ENCODE peak calls at places on chromosome 6, in six cellular contexts. B, X, D, Q, N and G are unnamed samples.
A peak's percentile ranks its signal among the peaks of the same experiment; 100 is the strongest.

GRCh38 chr6:28537065-28537464 is 11.4 kb downstream of the GPX5 start:
- DNase-seq in Q (no peak), X (no peak), N (no peak), D (no peak), B (no peak), G (no peak)

GRCh38 chr6:150334790-150335783 is 33.7 kb upstream of the IYD start:
- DNase-seq in D (no peak), B (no peak), Q (peak; percentile 63), N (peak; percentile 51), X (no peak), G (peak; percentile 54)

GRCh38 chr6:34934516-34934915 is 45.5 kb downstream of the ANKS1A start:
- DNase-seq in X (no peak), N (peak; percentile 89), B (peak; percentile 82), Q (peak; percentile 92), D (peak; percentile 94), G (no peak)

GRCh38 chr6:54846243-54846856 is at the start of gene FAM83B:
- DNase-seq in N (no peak), Q (peak; percentile 78), B (peak; percentile 76), D (peak; percentile 77), X (no peak), G (peak; percentile 87)

GRCh38 chr6:17719323-17720041 is 12.8 kb upstream of the NUP153 start:
- DNase-seq in N (no peak), D (no peak), Q (no peak), B (no peak), X (no peak), G (no peak)

GRCh38 chr6:111291334-111291705 is 191.7 kb downstream of the REV3L start:
- DNase-seq in D (no peak), X (no peak), N (no peak), B (no peak), Q (no peak), G (no peak)

GRCh38 chr6:39934060-39934757 is at the start of gene MOCS1:
- DNase-seq in X (peak; percentile 34), D (peak; percentile 84), B (peak; percentile 91), Q (peak; percentile 85), N (peak; percentile 87), G (peak; percentile 81)

GRCh38 chr6:18503588-18504231 is 116.6 kb downstream of the RNF144B start:
- DNase-seq in D (peak; percentile 55), B (no peak), N (peak; percentile 65), Q (peak; percentile 78), X (peak; percentile 15), G (peak; percentile 57)

GRCh38 chr6:111759836-111760785 is 113.1 kb downstream of the FYN start:
- DNase-seq in N (no peak), X (peak; percentile 39), D (no peak), Q (no peak), B (no peak), G (no peak)

GRCh38 chr6:13697857-13698256 is 13.8 kb downstream of the RANBP9 start:
- DNase-seq in N (no peak), Q (no peak), D (no peak), B (no peak), X (no peak), G (no peak)

GRCh38 chr6:12350644-12351173 is 60.5 kb downstream of the EDN1 start:
- DNase-seq in X (no peak), Q (no peak), B (no peak), D (no peak), N (no peak), G (no peak)

DNA sequence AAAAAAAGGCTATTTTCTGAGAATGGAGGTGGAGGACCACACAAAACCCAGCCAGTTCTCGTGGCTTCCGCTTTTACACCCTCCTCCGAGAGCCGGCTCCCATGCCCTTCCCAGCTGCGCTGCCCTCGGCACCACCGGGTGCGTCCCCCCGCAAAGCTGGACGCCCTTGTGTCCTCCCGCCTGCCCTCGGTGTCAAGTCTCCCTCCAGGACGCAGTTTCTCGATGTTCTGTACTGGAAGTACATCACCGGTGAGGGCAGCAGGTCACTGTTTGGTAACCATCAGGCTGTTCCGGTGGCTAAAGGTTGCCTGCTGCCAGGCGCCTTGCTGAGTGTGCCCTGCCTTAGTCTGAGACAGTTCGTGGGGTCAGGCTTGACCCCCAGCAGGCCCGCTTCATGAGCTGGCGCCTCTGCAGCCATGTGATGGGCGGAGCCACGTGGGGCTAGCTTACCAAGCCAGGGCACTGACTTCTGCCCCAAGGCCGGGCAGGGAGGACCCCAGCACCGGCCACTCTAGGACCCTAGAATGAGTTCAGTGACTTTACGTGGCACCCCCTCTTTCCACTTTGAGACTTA is 34.6 kb downstream of the RREB1 start:
- DNase-seq in D (no peak), N (no peak), X (no peak), Q (no peak), B (no peak), G (no peak)
- H3K4me1 ChIP-seq in D (peaks cover 95% of the 10 kb centered on the region), N (peaks cover 96% of the 10 kb centered on the region), X (peaks cover 68% of the 10 kb centered on the region), Q (peaks cover 96% of the 10 kb centered on the region), B (peaks cover 82% of the 10 kb centered on the region), G (peaks cover 64% of the 10 kb centered on the region)

GRCh38 chr6:64803470-64804166 is 903.4 kb downstream of the EYS start:
- DNase-seq in N (no peak), B (no peak), X (no peak), Q (no peak), D (no peak), G (no peak)
- H3K4me1 ChIP-seq in N (no peaks in the 10 kb centered on the region), B (no peaks in the 10 kb centered on the region), X (no peaks in the 10 kb centered on the region), Q (no peaks in the 10 kb centered on the region), D (no peaks in the 10 kb centered on the region), G (no peaks in the 10 kb centered on the region)

GRCh38 chr6:11214438-11214837 is 18.0 kb downstream of the NEDD9 start:
- DNase-seq in N (no peak), B (no peak), D (no peak), Q (no peak), X (no peak), G (no peak)
- H3K4me1 ChIP-seq in N (peaks cover 100% of the 10 kb centered on the region), B (peaks cover 100% of the 10 kb centered on the region), D (peaks cover 92% of the 10 kb centered on the region), Q (peaks cover 73% of the 10 kb centered on the region), X (peaks cover 15% of the 10 kb centered on the region), G (peaks cover 29% of the 10 kb centered on the region)

DNA sequence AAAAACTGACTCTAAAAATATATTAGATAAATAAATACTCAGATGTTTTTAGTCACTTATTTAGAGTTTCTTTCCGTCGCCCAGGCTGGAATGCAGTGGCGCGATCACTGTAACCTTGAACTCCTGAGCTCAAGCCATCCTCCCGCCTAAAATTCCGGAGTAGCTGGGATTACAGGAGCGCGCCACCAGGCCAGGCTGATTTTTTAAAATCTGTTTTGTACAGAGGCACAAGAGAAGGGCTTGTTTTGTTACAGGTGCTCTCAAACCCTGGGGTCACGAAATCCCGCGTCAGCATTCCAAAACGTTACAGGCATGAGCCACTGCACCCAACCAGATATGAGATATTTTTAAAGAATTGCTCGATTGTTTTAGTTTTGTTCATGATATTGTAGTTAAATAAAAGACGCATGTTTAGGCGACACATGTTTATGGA is 40.7 kb upstream of the BTN3A2 start:
- DNase-seq in D (no peak), N (no peak), Q (no peak), X (no peak), B (no peak), G (no peak)
- H3K4me1 ChIP-seq in D (peaks cover 21% of the 10 kb centered on the region), N (peaks cover 10% of the 10 kb centered on the region), Q (peaks cover 9% of the 10 kb centered on the region), X (peaks cover 6% of the 10 kb centered on the region), B (peaks cover 6% of the 10 kb centered on the region), G (peaks cover 7% of the 10 kb centered on the region)

GRCh38 chr6:92687278-92687677 is 732.1 kb downstream of the EPHA7 start:
- DNase-seq in X (no peak), B (no peak), N (no peak), D (no peak), Q (no peak), G (no peak)
- H3K4me1 ChIP-seq in X (no peaks in the 10 kb centered on the region), B (no peaks in the 10 kb centered on the region), N (peaks cover 4% of the 10 kb centered on the region), D (no peaks in the 10 kb centered on the region), Q (no peaks in the 10 kb centered on the region), G (no peaks in the 10 kb centered on the region)

DNA sequence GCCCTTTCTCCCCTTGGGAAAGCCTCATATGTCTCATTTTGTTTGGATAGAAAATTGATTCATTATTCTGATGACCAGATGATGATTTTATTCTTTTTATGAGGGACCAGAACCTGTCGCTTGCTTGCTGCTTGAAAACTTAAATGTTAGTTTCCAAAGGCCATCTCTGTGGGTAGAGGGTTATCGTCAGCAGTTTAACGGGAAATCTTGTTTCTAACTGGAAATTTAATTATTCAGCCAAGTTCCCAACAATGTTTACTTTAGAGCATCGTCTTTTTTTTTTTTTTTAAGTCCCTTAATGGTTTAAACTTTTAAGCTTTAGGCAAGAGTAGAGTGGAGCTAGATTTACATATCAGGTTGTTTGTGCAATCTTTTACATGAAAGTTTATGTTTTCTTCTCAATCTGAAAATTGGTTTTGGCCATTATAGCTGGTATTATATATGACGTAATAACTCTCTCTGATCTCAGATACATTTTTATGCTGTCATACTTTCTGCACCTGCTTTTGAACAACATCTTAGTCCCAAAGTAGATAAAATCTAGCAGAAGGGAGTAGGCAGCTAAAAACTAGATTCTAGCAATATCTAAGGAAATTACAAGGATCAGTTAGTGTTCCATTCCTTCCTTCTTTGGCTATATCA is 93.9 kb downstream of the FOXO3 start:
- DNase-seq in X (no peak), N (no peak), B (no peak), Q (no peak), D (no peak), G (no peak)
- H3K4me1 ChIP-seq in X (peaks cover 4% of the 10 kb centered on the region), N (peaks cover 95% of the 10 kb centered on the region), B (peaks cover 87% of the 10 kb centered on the region), Q (peaks cover 90% of the 10 kb centered on the region), D (peaks cover 86% of the 10 kb centered on the region), G (no peaks in the 10 kb centered on the region)

DNA sequence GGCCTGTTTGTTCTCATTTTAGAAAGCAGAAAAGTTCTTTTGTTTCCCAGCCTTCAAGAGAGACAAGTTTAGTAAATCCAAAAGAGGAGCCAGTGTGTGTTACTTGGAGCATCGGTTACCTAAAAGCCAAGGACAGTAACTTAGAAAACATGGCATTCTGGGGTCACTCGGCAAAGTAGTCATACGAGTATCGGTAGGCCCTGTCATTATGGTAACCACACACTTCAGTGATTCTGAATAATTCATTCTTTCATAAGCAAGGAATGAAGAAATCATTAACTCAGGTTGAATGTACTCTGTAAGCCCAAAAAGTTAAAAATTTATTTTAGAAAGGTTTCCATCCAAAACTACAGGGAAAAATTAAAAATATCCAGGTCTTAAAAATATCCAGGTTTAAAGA is 34.0 kb downstream of the CNKSR3 start:
- DNase-seq in X (no peak), N (no peak), B (no peak), Q (no peak), D (no peak), G (no peak)
- H3K4me1 ChIP-seq in X (no peaks in the 10 kb centered on the region), N (peaks cover 45% of the 10 kb centered on the region), B (peaks cover 6% of the 10 kb centered on the region), Q (peaks cover 68% of the 10 kb centered on the region), D (peaks cover 35% of the 10 kb centered on the region), G (peaks cover 9% of the 10 kb centered on the region)